ENCODE peak calls at places on chromosomes 12 and 14, in four cellular contexts. One of them, this sample, is unnamed.

GRCh38 chr12:93767524-93767863 is 90.3 kb downstream of the CRADD start:
- DNase-seq in foreskin fibroblast: no peak
- DNase-seq in fibroblast of lung: no peak
- DNase-seq in natural killer cell: no peak
- DNase-seq in this sample: no peak

GRCh38 chr12:22037952-22038351 is 8.1 kb upstream of the CMAS start:
- DNase-seq in fibroblast of lung: peak
- DNase-seq in natural killer cell: no peak
- DNase-seq in foreskin fibroblast: no peak
- DNase-seq in this sample: no peak

GRCh38 chr14:72921396-72921795 is 4.9 kb upstream of the DCAF4 start:
- DNase-seq in natural killer cell: no peak
- DNase-seq in foreskin fibroblast: peak
- DNase-seq in fibroblast of lung: peak
- DNase-seq in this sample: no peak

GRCh38 chr12:50326636-50327284 is 43.4 kb upstream of the LIMA1 start:
- DNase-seq in fibroblast of lung: peak
- DNase-seq in natural killer cell: no peak
- DNase-seq in foreskin fibroblast: peak
- DNase-seq in this sample: peak

GRCh38 chr12:19894049-19894448 is 454.8 kb downstream of the AEBP2 start:
- DNase-seq in natural killer cell: no peak
- DNase-seq in fibroblast of lung: peak
- DNase-seq in foreskin fibroblast: peak
- DNase-seq in this sample: no peak

GRCh38 chr12:49842519-49843352 is at the start of gene BCDIN3D:
- DNase-seq in natural killer cell: peak
- DNase-seq in fibroblast of lung: peak
- DNase-seq in foreskin fibroblast: peak
- DNase-seq in this sample: peak

GRCh38 chr12:109115758-109116610 is at the start of gene ACACB:
- DNase-seq in fibroblast of lung: no peak
- DNase-seq in foreskin fibroblast: no peak
- DNase-seq in natural killer cell: no peak
- DNase-seq in this sample: no peak

GRCh38 chr14:25197885-25198284 is 147.9 kb upstream of the STXBP6 start:
- DNase-seq in foreskin fibroblast: no peak
- DNase-seq in fibroblast of lung: no peak
- DNase-seq in natural killer cell: no peak
- DNase-seq in this sample: no peak

GRCh38 chr14:64294672-64295413 is 672 bp upstream of the ESR2 start:
- DNase-seq in fibroblast of lung: peak
- DNase-seq in natural killer cell: peak
- DNase-seq in foreskin fibroblast: peak
- DNase-seq in this sample: no peak

GRCh38 chr12:121241203-121241970 is 31.5 kb downstream of the P2RX4 start:
- DNase-seq in natural killer cell: no peak
- DNase-seq in fibroblast of lung: no peak
- DNase-seq in foreskin fibroblast: peak
- DNase-seq in this sample: no peak

GRCh38 chr12:78340406-78340805 is 509.7 kb downstream of the NAV3 start:
- DNase-seq in fibroblast of lung: no peak
- DNase-seq in natural killer cell: no peak
- DNase-seq in foreskin fibroblast: no peak
- DNase-seq in this sample: no peak

GRCh38 chr12:64450711-64451486 is 1.0 kb upstream of the TBK1 start:
- DNase-seq in fibroblast of lung: peak
- DNase-seq in foreskin fibroblast: peak
- DNase-seq in natural killer cell: no peak
- DNase-seq in this sample: no peak

GRCh38 chr14:93655078-93655750 is 133.1 kb downstream of the PRIMA1 start:
- DNase-seq in natural killer cell: no peak
- DNase-seq in fibroblast of lung: peak
- DNase-seq in foreskin fibroblast: peak
- DNase-seq in this sample: peak

GRCh38 chr14:65506801-65507200 is 94.3 kb downstream of the FUT8 start:
- DNase-seq in foreskin fibroblast: no peak
- DNase-seq in natural killer cell: no peak
- DNase-seq in fibroblast of lung: no peak
- DNase-seq in this sample: no peak

GRCh38 chr12:42684171-42685071 is 94.9 kb upstream of the PRICKLE1 start:
- DNase-seq in fibroblast of lung: peak
- DNase-seq in foreskin fibroblast: peak
- DNase-seq in natural killer cell: no peak
- DNase-seq in this sample: no peak

GRCh38 chr12:63822352-63822751 is 22.1 kb upstream of the SRGAP1 start:
- DNase-seq in fibroblast of lung: peak
- DNase-seq in foreskin fibroblast: no peak
- DNase-seq in natural killer cell: no peak
- DNase-seq in this sample: no peak

GRCh38 chr14:61296707-61297502 is 15.8 kb upstream of the TMEM30B start:
- DNase-seq in foreskin fibroblast: peak
- DNase-seq in natural killer cell: no peak
- DNase-seq in fibroblast of lung: peak
- DNase-seq in this sample: no peak

GRCh38 chr14:89365071-89365801 is 51.8 kb downstream of the FOXN3 start:
- DNase-seq in foreskin fibroblast: no peak
- DNase-seq in fibroblast of lung: peak
- DNase-seq in natural killer cell: peak
- DNase-seq in this sample: no peak

GRCh38 chr14:67857778-67858350 is 38.3 kb downstream of the RAD51B start:
- DNase-seq in natural killer cell: no peak
- DNase-seq in foreskin fibroblast: no peak
- DNase-seq in fibroblast of lung: no peak
- DNase-seq in this sample: no peak

GRCh38 chr14:61152851-61153364 is 128.2 kb downstream of the TMEM30B start:
- DNase-seq in natural killer cell: no peak
- DNase-seq in fibroblast of lung: peak
- DNase-seq in foreskin fibroblast: peak
- DNase-seq in this sample: no peak

GRCh38 chr14:89921896-89922548 is 32.5 kb downstream of the EFCAB11 start:
- DNase-seq in natural killer cell: no peak
- DNase-seq in foreskin fibroblast: peak
- DNase-seq in fibroblast of lung: peak
- DNase-seq in this sample: no peak

GRCh38 chr12:10395390-10395998 is 5.7 kb upstream of the KLRK1 start:
- DNase-seq in foreskin fibroblast: peak
- DNase-seq in fibroblast of lung: peak
- DNase-seq in natural killer cell: no peak
- DNase-seq in this sample: peak

GRCh38 chr12:62772556-62772955 is 162.4 kb downstream of the PPM1H start:
- DNase-seq in natural killer cell: no peak
- DNase-seq in foreskin fibroblast: peak
- DNase-seq in fibroblast of lung: peak
- DNase-seq in this sample: no peak

DNA sequence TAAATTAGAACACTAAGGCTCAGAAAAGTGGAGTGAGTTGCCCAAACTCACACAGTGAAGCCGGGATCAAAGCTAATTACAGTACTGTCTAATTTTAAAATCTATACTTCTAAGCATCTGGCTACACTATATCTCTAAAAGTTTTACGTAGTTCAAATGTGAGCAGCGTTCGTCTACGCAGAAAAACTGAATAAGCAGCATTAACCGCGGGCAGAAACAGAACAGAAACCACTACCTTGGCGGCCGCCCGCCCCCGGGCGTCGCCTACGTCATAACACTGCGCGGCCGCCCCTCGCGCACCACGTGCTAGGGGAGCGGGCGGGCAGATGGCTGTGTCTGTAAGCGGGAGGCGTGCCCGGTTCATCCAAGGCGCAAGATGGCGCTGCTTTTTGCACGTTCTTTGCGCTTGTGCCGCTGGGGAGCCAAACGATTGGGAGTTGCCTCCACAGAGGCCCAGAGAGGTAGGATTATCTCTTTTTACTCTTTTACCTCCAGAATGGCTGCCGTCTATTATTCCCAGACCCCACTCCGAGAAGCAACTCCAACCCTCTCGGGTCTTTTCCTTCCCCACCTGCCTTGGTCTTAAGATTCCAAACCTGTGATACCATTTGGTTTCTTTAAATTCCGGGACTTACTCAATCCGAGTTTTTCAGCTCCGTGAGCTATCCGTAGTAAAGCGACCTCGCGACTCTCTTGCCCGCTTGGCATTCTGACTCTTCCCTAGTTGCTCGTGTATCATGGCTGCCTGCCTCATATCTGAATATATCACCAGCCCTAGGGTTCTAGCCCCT is at the start of gene SPRYD4:
- DNase-seq in natural killer cell: peak
- DNase-seq in fibroblast of lung: peak
- DNase-seq in foreskin fibroblast: peak
- DNase-seq in this sample: peak
- TF ChIP-seq CTCF in natural killer cell: no peak
- TF ChIP-seq CTCF in fibroblast of lung: peak
- TF ChIP-seq CTCF in foreskin fibroblast: peak
- TF ChIP-seq CTCF in this sample: peak

GRCh38 chr12:6361834-6362233 is 13.5 kb downstream of the SCNN1A start:
- DNase-seq in foreskin fibroblast: no peak
- DNase-seq in natural killer cell: no peak
- DNase-seq in fibroblast of lung: peak
- DNase-seq in this sample: no peak
- TF ChIP-seq CTCF in foreskin fibroblast: no peak
- TF ChIP-seq CTCF in natural killer cell: no peak
- TF ChIP-seq CTCF in fibroblast of lung: no peak
- TF ChIP-seq CTCF in this sample: no peak

GRCh38 chr12:131095826-131096680 is 142.3 kb downstream of the ADGRD1 start:
- DNase-seq in fibroblast of lung: no peak
- DNase-seq in natural killer cell: no peak
- DNase-seq in foreskin fibroblast: no peak
- DNase-seq in this sample: no peak
- TF ChIP-seq CTCF in fibroblast of lung: no peak
- TF ChIP-seq CTCF in natural killer cell: no peak
- TF ChIP-seq CTCF in foreskin fibroblast: no peak
- TF ChIP-seq CTCF in this sample: no peak

GRCh38 chr12:77010637-77011548 is 54.5 kb downstream of the E2F7 start:
- DNase-seq in natural killer cell: peak
- DNase-seq in foreskin fibroblast: peak
- DNase-seq in fibroblast of lung: peak
- DNase-seq in this sample: peak
- TF ChIP-seq CTCF in natural killer cell: peak
- TF ChIP-seq CTCF in foreskin fibroblast: peak
- TF ChIP-seq CTCF in fibroblast of lung: peak
- TF ChIP-seq CTCF in this sample: peak

DNA sequence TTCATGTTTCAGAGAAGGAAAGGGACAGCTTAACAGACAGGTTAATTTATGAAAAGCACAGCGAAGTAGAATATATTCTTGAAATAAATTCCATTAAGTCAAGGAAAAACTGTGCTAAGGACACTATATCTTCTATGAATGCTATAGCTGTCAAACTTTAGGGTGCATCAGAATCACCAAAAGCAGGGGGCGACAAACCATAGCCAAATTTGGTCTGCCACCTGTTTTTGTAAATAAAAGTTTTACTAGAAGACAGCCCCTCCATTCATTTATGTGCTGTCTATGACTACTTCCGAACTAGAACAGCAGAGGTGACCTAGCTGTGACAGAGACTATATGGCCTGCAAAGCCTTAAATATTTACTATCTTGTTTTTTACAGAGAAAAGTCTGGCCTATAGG is 25.9 kb downstream of the PPP4R3A start:
- DNase-seq in foreskin fibroblast: no peak
- DNase-seq in fibroblast of lung: no peak
- DNase-seq in natural killer cell: no peak
- DNase-seq in this sample: no peak
- TF ChIP-seq CTCF in foreskin fibroblast: no peak
- TF ChIP-seq CTCF in fibroblast of lung: no peak
- TF ChIP-seq CTCF in natural killer cell: no peak
- TF ChIP-seq CTCF in this sample: no peak

GRCh38 chr14:69483765-69484443 is 624 bp upstream of the PLEKHD1 start:
- DNase-seq in foreskin fibroblast: peak
- DNase-seq in natural killer cell: no peak
- DNase-seq in fibroblast of lung: peak
- DNase-seq in this sample: no peak

GRCh38 chr14:69484444-69485113 is at the start of gene PLEKHD1:
- DNase-seq in fibroblast of lung: no peak
- DNase-seq in foreskin fibroblast: peak
- DNase-seq in natural killer cell: no peak
- DNase-seq in this sample: no peak

GRCh38 chr14:69485261-69485660 is 733 bp downstream of the PLEKHD1 start:
- DNase-seq in natural killer cell: no peak
- DNase-seq in fibroblast of lung: no peak
- DNase-seq in foreskin fibroblast: no peak
- DNase-seq in this sample: no peak

GRCh38 chr14:69487226-69487625 is 2.7 kb downstream of the PLEKHD1 start:
- DNase-seq in natural killer cell: no peak
- DNase-seq in foreskin fibroblast: no peak
- DNase-seq in fibroblast of lung: no peak
- DNase-seq in this sample: no peak

DNA sequence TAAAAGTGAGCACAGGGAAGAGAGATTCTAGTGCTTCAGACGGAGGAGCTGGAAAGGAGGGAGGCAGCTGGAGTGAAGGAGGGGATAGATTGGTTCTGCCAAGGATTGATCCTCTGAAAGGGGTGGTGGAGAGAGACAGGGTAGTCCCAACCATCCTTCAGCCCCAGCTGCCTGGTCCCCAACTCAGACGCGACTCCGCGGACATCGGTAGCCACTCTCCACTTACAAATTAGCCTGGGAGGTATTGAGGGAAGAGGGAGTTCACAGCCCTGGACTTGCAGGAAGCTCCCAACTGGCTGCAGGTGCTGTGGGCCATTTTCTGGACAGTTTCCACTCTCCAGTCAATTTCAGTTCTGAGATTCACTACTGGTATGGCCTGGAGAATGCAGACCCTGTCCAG is 1.2 kb downstream of the PLEKHD1 start:
- DNase-seq in fibroblast of lung: no peak
- DNase-seq in foreskin fibroblast: no peak
- DNase-seq in natural killer cell: no peak
- DNase-seq in this sample: no peak
- TF ChIP-seq CTCF in fibroblast of lung: no peak
- TF ChIP-seq CTCF in foreskin fibroblast: no peak
- TF ChIP-seq CTCF in natural killer cell: no peak
- TF ChIP-seq CTCF in this sample: no peak

This sample was measured in AG09319.